ENCODE peak calls at places on chromosomes 1 and 21, in four cellular contexts. One of them, this sample, is unnamed.

GRCh38 chr1:206555473-206555935 is 48.2 kb downstream of the RASSF5 start:
- DNase-seq in amniotic stem cell: no peak
- DNase-seq in activated T-helper 2 cell treated with anti-CD3 and anti-CD28 coated beads, Interferon-gamma antibody, Interleukin-2, Interleukin-4, amounts not matched to agents 10 μg/mL and 5 μg/mL and 100 μg/mL, durations not matched to agents 14 hours and 24 hours and 36 hours: no peak
- DNase-seq in anterior cingulate cortex: peak
- DNase-seq in this sample: peak

GRCh38 chr1:153774780-153775431 is at the start of gene SLC27A3:
- DNase-seq in amniotic stem cell: no peak
- DNase-seq in activated T-helper 2 cell treated with anti-CD3 and anti-CD28 coated beads, Interferon-gamma antibody, Interleukin-2, Interleukin-4, amounts not matched to agents 10 μg/mL and 5 μg/mL and 100 μg/mL, durations not matched to agents 14 hours and 24 hours and 36 hours: no peak
- DNase-seq in anterior cingulate cortex: peak
- DNase-seq in this sample: peak

GRCh38 chr1:30302808-30303310 is 420.5 kb downstream of the MATN1 start:
- DNase-seq in activated T-helper 2 cell treated with anti-CD3 and anti-CD28 coated beads, Interferon-gamma antibody, Interleukin-2, Interleukin-4, amounts not matched to agents 10 μg/mL and 5 μg/mL and 100 μg/mL, durations not matched to agents 14 hours and 24 hours and 36 hours: no peak
- DNase-seq in amniotic stem cell: no peak
- DNase-seq in anterior cingulate cortex: no peak
- DNase-seq in this sample: no peak

GRCh38 chr21:17491716-17492414 is 21.0 kb upstream of the CXADR start:
- DNase-seq in activated T-helper 2 cell treated with anti-CD3 and anti-CD28 coated beads, Interferon-gamma antibody, Interleukin-2, Interleukin-4, amounts not matched to agents 10 μg/mL and 5 μg/mL and 100 μg/mL, durations not matched to agents 14 hours and 24 hours and 36 hours: no peak
- DNase-seq in amniotic stem cell: peak
- DNase-seq in anterior cingulate cortex: no peak
- DNase-seq in this sample: no peak

GRCh38 chr1:84720275-84720780 is 30.1 kb upstream of the SSX2IP start:
- DNase-seq in amniotic stem cell: no peak
- DNase-seq in activated T-helper 2 cell treated with anti-CD3 and anti-CD28 coated beads, Interferon-gamma antibody, Interleukin-2, Interleukin-4, amounts not matched to agents 10 μg/mL and 5 μg/mL and 100 μg/mL, durations not matched to agents 14 hours and 24 hours and 36 hours: no peak
- DNase-seq in anterior cingulate cortex: no peak
- DNase-seq in this sample: no peak

GRCh38 chr1:183270541-183271141 is 84.6 kb downstream of the LAMC2 start:
- DNase-seq in anterior cingulate cortex: no peak
- DNase-seq in amniotic stem cell: peak
- DNase-seq in activated T-helper 2 cell treated with anti-CD3 and anti-CD28 coated beads, Interferon-gamma antibody, Interleukin-2, Interleukin-4, amounts not matched to agents 10 μg/mL and 5 μg/mL and 100 μg/mL, durations not matched to agents 14 hours and 24 hours and 36 hours: no peak
- DNase-seq in this sample: no peak

GRCh38 chr21:21406918-21407317 is 408.7 kb downstream of the NCAM2 start:
- DNase-seq in activated T-helper 2 cell treated with anti-CD3 and anti-CD28 coated beads, Interferon-gamma antibody, Interleukin-2, Interleukin-4, amounts not matched to agents 10 μg/mL and 5 μg/mL and 100 μg/mL, durations not matched to agents 14 hours and 24 hours and 36 hours: no peak
- DNase-seq in amniotic stem cell: no peak
- DNase-seq in anterior cingulate cortex: no peak
- DNase-seq in this sample: no peak

GRCh38 chr1:11053758-11054137 is 6.1 kb downstream of the SRM start:
- DNase-seq in amniotic stem cell: no peak
- DNase-seq in activated T-helper 2 cell treated with anti-CD3 and anti-CD28 coated beads, Interferon-gamma antibody, Interleukin-2, Interleukin-4, amounts not matched to agents 10 μg/mL and 5 μg/mL and 100 μg/mL, durations not matched to agents 14 hours and 24 hours and 36 hours: no peak
- DNase-seq in anterior cingulate cortex: no peak
- DNase-seq in this sample: no peak

GRCh38 chr1:30615076-30615795 is 108.1 kb downstream of the MATN1 start:
- DNase-seq in activated T-helper 2 cell treated with anti-CD3 and anti-CD28 coated beads, Interferon-gamma antibody, Interleukin-2, Interleukin-4, amounts not matched to agents 10 μg/mL and 5 μg/mL and 100 μg/mL, durations not matched to agents 14 hours and 24 hours and 36 hours: no peak
- DNase-seq in anterior cingulate cortex: no peak
- DNase-seq in amniotic stem cell: no peak
- DNase-seq in this sample: no peak

GRCh38 chr1:8061210-8061609 is 35.1 kb upstream of the ERRFI1 start:
- DNase-seq in anterior cingulate cortex: no peak
- DNase-seq in amniotic stem cell: peak
- DNase-seq in activated T-helper 2 cell treated with anti-CD3 and anti-CD28 coated beads, Interferon-gamma antibody, Interleukin-2, Interleukin-4, amounts not matched to agents 10 μg/mL and 5 μg/mL and 100 μg/mL, durations not matched to agents 14 hours and 24 hours and 36 hours: no peak
- DNase-seq in this sample: no peak

GRCh38 chr1:220824031-220824989 is 37.6 kb downstream of the MTARC1 start:
- DNase-seq in activated T-helper 2 cell treated with anti-CD3 and anti-CD28 coated beads, Interferon-gamma antibody, Interleukin-2, Interleukin-4, amounts not matched to agents 10 μg/mL and 5 μg/mL and 100 μg/mL, durations not matched to agents 14 hours and 24 hours and 36 hours: no peak
- DNase-seq in anterior cingulate cortex: no peak
- DNase-seq in amniotic stem cell: no peak
- DNase-seq in this sample: no peak

GRCh38 chr1:229108598-229109201 is 162.2 kb upstream of the RAB4A start:
- DNase-seq in anterior cingulate cortex: no peak
- DNase-seq in activated T-helper 2 cell treated with anti-CD3 and anti-CD28 coated beads, Interferon-gamma antibody, Interleukin-2, Interleukin-4, amounts not matched to agents 10 μg/mL and 5 μg/mL and 100 μg/mL, durations not matched to agents 14 hours and 24 hours and 36 hours: no peak
- DNase-seq in amniotic stem cell: no peak
- DNase-seq in this sample: peak

GRCh38 chr1:56491441-56491840 is 87.9 kb downstream of the PLPP3 start:
- DNase-seq in anterior cingulate cortex: no peak
- DNase-seq in activated T-helper 2 cell treated with anti-CD3 and anti-CD28 coated beads, Interferon-gamma antibody, Interleukin-2, Interleukin-4, amounts not matched to agents 10 μg/mL and 5 μg/mL and 100 μg/mL, durations not matched to agents 14 hours and 24 hours and 36 hours: no peak
- DNase-seq in amniotic stem cell: no peak
- DNase-seq in this sample: no peak

GRCh38 chr21:35084869-35085268 is 35.8 kb upstream of the RUNX1 start:
- DNase-seq in anterior cingulate cortex: no peak
- DNase-seq in activated T-helper 2 cell treated with anti-CD3 and anti-CD28 coated beads, Interferon-gamma antibody, Interleukin-2, Interleukin-4, amounts not matched to agents 10 μg/mL and 5 μg/mL and 100 μg/mL, durations not matched to agents 14 hours and 24 hours and 36 hours: no peak
- DNase-seq in amniotic stem cell: peak
- DNase-seq in this sample: no peak

GRCh38 chr1:168227620-168228019 is 1.8 kb downstream of the SFT2D2 start:
- DNase-seq in amniotic stem cell: no peak
- DNase-seq in anterior cingulate cortex: no peak
- DNase-seq in activated T-helper 2 cell treated with anti-CD3 and anti-CD28 coated beads, Interferon-gamma antibody, Interleukin-2, Interleukin-4, amounts not matched to agents 10 μg/mL and 5 μg/mL and 100 μg/mL, durations not matched to agents 14 hours and 24 hours and 36 hours: no peak
- DNase-seq in this sample: no peak

GRCh38 chr1:167782946-167783345 is 61.2 kb downstream of the MPZL1 start:
- DNase-seq in anterior cingulate cortex: no peak
- DNase-seq in amniotic stem cell: no peak
- DNase-seq in activated T-helper 2 cell treated with anti-CD3 and anti-CD28 coated beads, Interferon-gamma antibody, Interleukin-2, Interleukin-4, amounts not matched to agents 10 μg/mL and 5 μg/mL and 100 μg/mL, durations not matched to agents 14 hours and 24 hours and 36 hours: no peak
- DNase-seq in this sample: no peak

GRCh38 chr1:53079251-53079650 is 17.2 kb downstream of the PODN start:
- DNase-seq in anterior cingulate cortex: no peak
- DNase-seq in activated T-helper 2 cell treated with anti-CD3 and anti-CD28 coated beads, Interferon-gamma antibody, Interleukin-2, Interleukin-4, amounts not matched to agents 10 μg/mL and 5 μg/mL and 100 μg/mL, durations not matched to agents 14 hours and 24 hours and 36 hours: no peak
- DNase-seq in amniotic stem cell: no peak
- DNase-seq in this sample: no peak

GRCh38 chr1:221188531-221188930 is 309.3 kb downstream of the HLX start:
- DNase-seq in activated T-helper 2 cell treated with anti-CD3 and anti-CD28 coated beads, Interferon-gamma antibody, Interleukin-2, Interleukin-4, amounts not matched to agents 10 μg/mL and 5 μg/mL and 100 μg/mL, durations not matched to agents 14 hours and 24 hours and 36 hours: no peak
- DNase-seq in amniotic stem cell: no peak
- DNase-seq in anterior cingulate cortex: no peak
- DNase-seq in this sample: no peak

GRCh38 chr1:231596337-231596791 is 30.2 kb upstream of the DISC1 start:
- DNase-seq in amniotic stem cell: no peak
- DNase-seq in anterior cingulate cortex: no peak
- DNase-seq in activated T-helper 2 cell treated with anti-CD3 and anti-CD28 coated beads, Interferon-gamma antibody, Interleukin-2, Interleukin-4, amounts not matched to agents 10 μg/mL and 5 μg/mL and 100 μg/mL, durations not matched to agents 14 hours and 24 hours and 36 hours: no peak
- DNase-seq in this sample: no peak

GRCh38 chr1:156680056-156680455 is 2.8 kb upstream of the NES start:
- DNase-seq in amniotic stem cell: no peak
- DNase-seq in activated T-helper 2 cell treated with anti-CD3 and anti-CD28 coated beads, Interferon-gamma antibody, Interleukin-2, Interleukin-4, amounts not matched to agents 10 μg/mL and 5 μg/mL and 100 μg/mL, durations not matched to agents 14 hours and 24 hours and 36 hours: no peak
- DNase-seq in anterior cingulate cortex: no peak
- DNase-seq in this sample: no peak

GRCh38 chr1:12615916-12616708 is 1.9 kb downstream of the DHRS3 start:
- DNase-seq in anterior cingulate cortex: peak
- DNase-seq in activated T-helper 2 cell treated with anti-CD3 and anti-CD28 coated beads, Interferon-gamma antibody, Interleukin-2, Interleukin-4, amounts not matched to agents 10 μg/mL and 5 μg/mL and 100 μg/mL, durations not matched to agents 14 hours and 24 hours and 36 hours: no peak
- DNase-seq in amniotic stem cell: no peak
- DNase-seq in this sample: peak

GRCh38 chr1:109499661-109500536 is 6.0 kb downstream of the CYB561D1 start:
- DNase-seq in anterior cingulate cortex: no peak
- DNase-seq in amniotic stem cell: no peak
- DNase-seq in activated T-helper 2 cell treated with anti-CD3 and anti-CD28 coated beads, Interferon-gamma antibody, Interleukin-2, Interleukin-4, amounts not matched to agents 10 μg/mL and 5 μg/mL and 100 μg/mL, durations not matched to agents 14 hours and 24 hours and 36 hours: peak
- DNase-seq in this sample: peak